ENCODE peak calls at places on chromosomes 12 and 14, in ten cellular contexts. S is A549, G is NB4, Z is ovary, C is lower leg skin, F is IMR-90, Y is heart left ventricle, I is stomach, N is uterus, B is testis. M is an unnamed sample.

GRCh38 chr12:109377139-109377685 is 29.5 kb downstream of the MYO1H start:
- DNase-seq in S (no peak), G (no peak), Z (no peak), C (no peak), F (no peak), Y (no peak), I (no peak), N (no peak), B (no peak), M (no peak)

GRCh38 chr12:202081-202731 is 11.8 kb downstream of the SLC6A12 start:
- DNase-seq in S (no peak), G (no peak), Z (no peak), C (no peak), F (no peak), Y (peak), I (no peak), N (no peak), B (no peak), M (no peak)

GRCh38 chr14:55398679-55399078 is 13.0 kb downstream of the ATG14 start:
- DNase-seq in S (peak), G (peak), Z (peak), C (no peak), F (peak), Y (no peak), I (no peak), N (peak), B (peak), M (peak)

GRCh38 chr12:54378791-54379400 is 5.6 kb downstream of the ZNF385A start:
- DNase-seq in S (peak), G (no peak), Z (peak), C (peak), F (no peak), Y (peak), I (peak), N (peak), B (peak), M (peak)

GRCh38 chr14:44803239-44803905 is 158.4 kb downstream of the KLHL28 start:
- DNase-seq in S (peak), G (peak), Z (no peak), C (no peak), F (peak), Y (no peak), I (no peak), N (no peak), B (no peak), M (peak)

GRCh38 chr14:78083837-78084236 is 86.3 kb upstream of the NRXN3 start:
- DNase-seq in S (no peak), G (no peak), Z (no peak), C (no peak), F (no peak), Y (no peak), I (no peak), N (no peak), B (no peak), M (no peak)

GRCh38 chr12:115464008-115464672 is 780.2 kb upstream of the TBX3 start:
- DNase-seq in S (no peak), G (no peak), Z (no peak), C (no peak), F (no peak), Y (no peak), I (no peak), N (no peak), B (no peak), M (no peak)

GRCh38 chr12:31519525-31519924 is 71.4 kb downstream of the DENND5B start:
- DNase-seq in S (no peak), G (no peak), Z (no peak), C (no peak), F (no peak), Y (no peak), I (no peak), N (no peak), B (no peak), M (no peak)

GRCh38 chr12:64091186-64091585 is 130.9 kb downstream of the KICS2 start:
- DNase-seq in S (no peak), G (no peak), Z (no peak), C (no peak), F (no peak), Y (no peak), I (no peak), N (no peak), B (no peak), M (no peak)

GRCh38 chr12:75130811-75131210 is 78.8 kb downstream of the KCNC2 start:
- DNase-seq in S (no peak), G (no peak), Z (no peak), C (no peak), F (no peak), Y (no peak), I (no peak), N (no peak), B (no peak), M (no peak)

GRCh38 chr12:96710127-96710745 is 196.8 kb upstream of the NEDD1 start:
- DNase-seq in S (no peak), G (no peak), Z (no peak), C (no peak), F (no peak), Y (no peak), I (no peak), N (no peak), B (no peak), M (no peak)

GRCh38 chr12:89343127-89343526 is 9.2 kb downstream of the DUSP6 start:
- DNase-seq in S (no peak), G (peak), Z (no peak), C (no peak), F (no peak), Y (peak), I (no peak), N (peak), B (no peak), M (no peak)

GRCh38 chr14:72573725-72574426 is 320.0 kb downstream of the DPF3 start:
- DNase-seq in S (no peak), G (no peak), Z (peak), C (no peak), F (no peak), Y (no peak), I (no peak), N (no peak), B (peak), M (no peak)

GRCh38 chr12:14950982-14951746 is 10.2 kb downstream of the ARHGDIB start:
- DNase-seq in S (no peak), G (no peak), Z (no peak), C (no peak), F (no peak), Y (no peak), I (no peak), N (no peak), B (no peak), M (no peak)

GRCh38 chr12:1630081-1630826 is 1.2 kb downstream of the WNT5B start:
- DNase-seq in S (peak), G (peak), Z (peak), C (peak), F (no peak), Y (peak), I (peak), N (no peak), B (peak), M (no peak)

GRCh38 chr14:97162621-97163020 is 365.4 kb downstream of the VRK1 start:
- DNase-seq in S (no peak), G (no peak), Z (no peak), C (no peak), F (no peak), Y (no peak), I (no peak), N (no peak), B (no peak), M (no peak)

GRCh38 chr14:105925615-105926414 is 399.4 kb downstream of the TMEM121 start:
- DNase-seq in S (no peak), G (no peak), Z (no peak), C (no peak), F (no peak), Y (peak), I (no peak), N (no peak), B (no peak), M (no peak)

GRCh38 chr12:100197486-100197885 is 3.1 kb upstream of the ACTR6 start:
- DNase-seq in S (no peak), G (no peak), Z (no peak), C (no peak), F (no peak), Y (no peak), I (no peak), N (no peak), B (no peak), M (no peak)

GRCh38 chr14:56159066-56159465 is 40.9 kb downstream of the PELI2 start:
- DNase-seq in S (no peak), G (no peak), Z (no peak), C (no peak), F (no peak), Y (no peak), I (no peak), N (no peak), B (no peak), M (no peak)

GRCh38 chr14:72906316-72906715 is 12.4 kb upstream of the DPF3 start:
- DNase-seq in S (no peak), G (no peak), Z (no peak), C (no peak), F (peak), Y (no peak), I (no peak), N (no peak), B (no peak), M (no peak)

GRCh38 chr12:65656156-65656885 is 168.0 kb upstream of the HMGA2 start:
- DNase-seq in S (no peak), G (no peak), Z (no peak), C (no peak), F (no peak), Y (no peak), I (no peak), N (no peak), B (no peak), M (no peak)

DNA sequence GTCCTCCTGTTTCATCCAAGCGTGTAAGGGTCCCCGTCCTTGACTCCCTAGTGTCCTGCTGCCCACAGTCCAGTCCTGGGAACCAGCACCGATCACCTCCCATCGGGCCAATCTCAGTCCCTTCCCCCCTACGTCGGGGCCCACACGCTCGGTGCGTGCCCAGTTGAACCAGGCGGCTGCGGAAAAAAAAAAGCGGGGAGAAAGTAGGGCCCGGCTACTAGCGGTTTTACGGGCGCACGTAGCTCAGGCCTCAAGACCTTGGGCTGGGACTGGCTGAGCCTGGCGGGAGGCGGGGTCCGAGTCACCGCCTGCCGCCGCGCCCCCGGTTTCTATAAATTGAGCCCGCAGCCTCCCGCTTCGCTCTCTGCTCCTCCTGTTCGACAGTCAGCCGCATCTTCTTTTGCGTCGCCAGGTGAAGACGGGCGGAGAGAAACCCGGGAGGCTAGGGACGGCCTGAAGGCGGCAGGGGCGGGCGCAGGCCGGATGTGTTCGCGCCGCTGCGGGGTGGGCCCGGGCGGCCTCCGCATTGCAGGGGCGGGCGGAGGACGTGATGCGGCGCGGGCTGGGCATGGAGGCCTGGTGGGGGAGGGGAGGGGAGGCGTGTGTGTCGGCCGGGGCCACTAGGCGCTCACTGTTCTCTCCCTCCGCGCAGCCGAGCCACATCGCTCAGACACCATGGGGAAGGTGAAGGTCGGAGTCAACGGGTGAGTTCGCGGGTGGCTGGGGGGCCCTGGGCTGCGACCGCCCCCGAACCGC is at the start of gene GAPDH:
- DNase-seq in S (peak), G (peak), Z (peak), C (peak), F (peak), Y (peak), I (peak), N (peak), B (peak), M (peak)
- TF ChIP-seq POLR2A in S (peak), G (peak), Z (peak), C (peak), F (peak), Y (peak), I (no peak), N (peak), B (no peak), M (peak)

DNA sequence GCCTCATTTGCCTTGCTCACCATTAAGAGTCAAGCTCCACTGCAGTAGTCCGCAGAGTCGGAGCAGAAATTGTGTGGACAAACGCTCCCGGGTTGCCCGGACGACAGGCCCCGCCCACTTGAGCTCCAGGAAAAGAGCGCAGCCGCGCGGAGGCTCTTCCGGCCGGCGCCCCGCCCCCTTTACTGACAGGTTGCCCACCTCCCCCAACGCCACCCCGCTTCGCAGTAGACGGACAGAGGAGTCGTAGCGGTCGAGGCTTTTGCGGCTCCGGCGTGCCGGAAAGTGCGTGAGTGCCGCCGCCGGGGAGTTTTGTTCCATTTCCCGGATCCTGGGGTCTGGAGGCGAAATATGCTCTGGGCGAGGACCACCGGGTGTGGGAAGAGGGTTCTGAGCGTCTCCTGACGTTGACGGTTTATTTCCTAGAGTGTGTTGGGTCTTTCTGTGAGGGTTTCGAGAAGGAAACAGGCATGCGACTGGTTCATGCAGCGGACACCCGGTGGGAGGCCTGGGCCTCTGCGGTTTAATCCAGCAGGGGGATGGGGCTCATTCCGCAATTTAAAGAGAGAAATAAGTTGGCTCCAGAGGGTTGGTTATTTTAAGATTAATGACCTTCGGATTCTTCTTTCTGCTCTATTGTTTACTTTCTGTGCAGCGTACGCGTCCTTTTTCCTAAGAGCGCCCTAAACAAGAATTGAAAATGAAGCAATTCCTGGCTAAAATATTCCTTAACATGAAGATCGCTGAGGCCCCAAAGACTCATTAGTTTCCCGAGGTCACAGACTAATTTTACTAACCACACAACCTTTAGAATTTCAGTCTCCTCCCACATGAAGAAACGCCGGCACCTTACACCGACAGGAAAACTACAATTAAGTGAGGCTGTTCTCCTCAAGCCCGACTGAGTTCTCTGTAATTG is at the start of the genes DNAI7 and ETFRF1:
- DNase-seq in S (peak), G (peak), Z (peak), C (peak), F (peak), Y (peak), I (peak), N (peak), B (peak), M (peak)
- TF ChIP-seq POLR2A in S (peak), G (peak), Z (peak), C (no peak), F (peak), Y (peak), I (peak), N (peak), B (peak), M (peak)

DNA sequence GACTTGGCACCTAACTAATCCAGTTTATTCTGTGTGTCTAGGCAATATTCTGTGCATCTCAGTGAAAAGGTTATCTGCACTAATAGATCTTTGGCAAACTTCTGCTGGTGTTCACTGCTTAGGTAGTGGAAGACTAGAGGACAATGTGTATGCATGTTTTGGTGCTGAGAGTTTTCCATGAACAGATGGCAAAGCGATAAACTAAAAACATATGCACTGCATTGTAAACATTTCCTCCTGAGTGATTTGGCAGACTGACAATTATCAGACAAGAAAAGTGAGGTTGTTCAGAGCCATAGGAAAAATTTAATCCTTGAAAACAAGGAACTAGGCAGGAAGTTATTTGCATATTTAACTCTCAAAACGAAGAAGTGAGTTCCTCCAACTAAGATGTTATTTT is 400.4 kb downstream of the ATP23 start:
- DNase-seq in S (no peak), G (no peak), Z (no peak), C (no peak), F (peak), Y (no peak), I (no peak), N (no peak), B (no peak), M (no peak)
- TF ChIP-seq POLR2A in S (no peak), G (no peak), Z (no peak), C (no peak), F (no peak), Y (no peak), I (no peak), N (no peak), B (no peak), M (no peak)

GRCh38 chr12:122079038-122079531 is 529 bp downstream of the MLXIP start:
- DNase-seq in S (no peak), G (peak), Z (no peak), C (no peak), F (no peak), Y (no peak), I (peak), N (peak), B (peak), M (peak)

GRCh38 chr12:122081697-122082221 is 3.2 kb downstream of the MLXIP start:
- DNase-seq in S (no peak), G (peak), Z (peak), C (no peak), F (peak), Y (peak), I (no peak), N (peak), B (peak), M (peak)

GRCh38 chr12:122081108-122081696 is 2.6 kb downstream of the MLXIP start:
- DNase-seq in S (no peak), G (peak), Z (no peak), C (no peak), F (no peak), Y (no peak), I (no peak), N (peak), B (no peak), M (peak)

GRCh38 chr12:122079532-122080081 is 1.1 kb downstream of the MLXIP start:
- DNase-seq in S (no peak), G (peak), Z (no peak), C (no peak), F (no peak), Y (no peak), I (no peak), N (no peak), B (no peak), M (peak)

DNA sequence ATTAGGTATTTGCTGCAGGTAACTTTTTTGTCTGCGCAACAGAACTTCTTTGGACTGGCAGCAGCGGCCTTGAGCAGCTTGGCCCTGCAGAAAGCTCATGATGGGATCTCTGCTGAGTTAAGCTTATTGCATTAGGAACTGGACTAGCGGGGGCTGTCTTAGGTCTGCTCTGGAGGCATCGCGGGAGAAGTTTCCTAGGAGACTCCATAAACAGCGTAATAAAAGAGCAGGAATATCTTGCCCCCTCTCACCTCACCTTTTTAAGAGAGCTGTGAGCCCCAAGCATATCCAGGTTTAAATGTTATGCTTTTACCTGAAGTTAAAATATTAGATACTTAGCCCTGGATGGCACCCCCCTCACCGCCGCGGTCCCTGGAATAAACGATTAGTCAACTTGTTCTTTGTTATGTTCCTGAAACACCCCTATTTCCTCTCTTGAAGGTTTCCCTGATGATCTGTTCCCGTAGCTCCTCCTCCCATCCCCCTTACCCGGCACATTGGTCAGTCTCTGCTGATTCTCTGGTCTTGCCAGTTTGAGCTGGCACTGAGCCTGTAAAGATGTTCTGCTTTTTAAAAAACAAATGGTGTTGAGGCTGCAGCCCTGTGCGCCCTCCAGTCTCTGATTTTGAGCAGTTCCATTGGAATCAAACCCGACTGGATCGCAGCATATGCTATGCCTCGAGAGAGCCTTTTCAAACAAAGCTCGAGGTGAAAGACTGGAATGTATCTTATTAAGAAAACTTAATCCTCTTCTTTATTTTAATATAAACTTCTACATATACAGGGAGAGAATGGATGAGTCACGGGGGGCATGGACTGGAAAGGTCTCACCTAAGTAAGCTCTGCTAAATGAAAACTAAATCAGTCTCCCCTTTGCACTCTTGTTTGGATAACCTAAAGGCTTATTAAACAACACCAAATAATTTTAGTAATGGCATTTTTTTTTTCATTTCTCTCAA is 1.9 kb downstream of the MLXIP start:
- DNase-seq in S (peak), G (peak), Z (peak), C (peak), F (peak), Y (no peak), I (peak), N (peak), B (peak), M (peak)
- TF ChIP-seq POLR2A in S (no peak), G (no peak), Z (peak), C (no peak), F (peak), Y (peak), I (no peak), N (peak), B (no peak), M (peak)

DNA sequence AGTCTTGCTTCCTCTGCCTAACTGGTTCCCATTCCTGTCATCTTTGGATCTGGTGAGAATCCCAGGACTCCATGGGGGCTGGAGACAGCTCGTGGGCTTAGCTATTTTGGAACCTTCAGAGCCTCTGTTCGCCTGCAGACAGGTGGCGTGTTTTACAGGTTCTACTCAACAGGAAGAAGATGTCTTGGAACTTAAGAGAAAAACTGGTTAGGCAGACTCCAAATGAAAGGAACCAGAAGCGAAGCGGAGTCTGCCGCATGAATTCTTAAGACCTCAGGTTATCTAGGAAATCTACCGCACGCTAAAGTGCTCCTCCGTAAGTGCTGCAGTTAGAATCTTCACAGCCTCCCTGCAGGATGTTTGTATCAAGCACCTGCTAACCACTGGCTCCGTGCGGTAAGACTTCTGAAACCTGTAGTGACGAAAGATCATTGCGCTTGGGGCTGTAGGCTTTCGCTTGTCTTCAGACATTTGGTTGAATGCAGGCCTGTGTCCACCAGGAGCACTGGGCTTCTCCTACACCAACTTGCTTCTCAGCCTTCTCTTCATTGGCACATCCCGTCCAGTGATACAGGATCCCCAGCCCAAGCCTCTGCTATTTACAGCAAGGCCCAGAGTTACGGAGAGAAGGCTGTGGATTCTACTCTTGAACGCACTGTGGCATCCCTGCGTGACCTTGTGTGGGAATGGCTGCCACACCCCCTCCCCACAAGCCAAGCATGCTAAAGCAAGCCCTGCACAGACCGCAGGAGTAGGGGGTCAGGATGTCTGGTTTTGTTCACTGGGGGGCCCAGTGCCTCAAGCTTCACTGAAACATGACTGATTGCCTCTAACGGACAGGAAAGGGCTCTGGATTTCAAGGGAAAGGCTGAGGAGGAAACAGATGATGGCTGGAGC is 35.0 kb downstream of the ACADS start:
- DNase-seq in S (no peak), G (no peak), Z (no peak), C (peak), F (no peak), Y (no peak), I (no peak), N (no peak), B (no peak), M (no peak)
- TF ChIP-seq POLR2A in S (no peak), G (no peak), Z (no peak), C (no peak), F (no peak), Y (no peak), I (no peak), N (no peak), B (no peak), M (no peak)